ENCODE peak calls at places on chromosome 5, in four cellular contexts. X is stimulated activated CD4-positive, alpha-beta T cell treated with anti-CD3 and anti-CD28 coated beads, Interleukin-1b, Interleukin-23, amount 100 ng/mL, for 24 hours; L is astrocyte of the spinal cord; H is left colon. K is an unnamed sample.

GRCh38 chr5:129019401-129019908 is 54.2 kb downstream of the SLC27A6 start:
- DNase-seq in L (no peak), X (no peak), H (no peak), K (no peak)

GRCh38 chr5:16742938-16743337 is 126.1 kb upstream of the RETREG1 start:
- DNase-seq in L (peak), H (no peak), X (no peak), K (no peak)

GRCh38 chr5:133150909-133151544 is 99.2 kb downstream of the HSPA4 start:
- DNase-seq in L (no peak), H (no peak), X (no peak), K (no peak)

GRCh38 chr5:57889558-57889957 is 406.9 kb upstream of the ACTBL2 start:
- DNase-seq in H (no peak), L (peak), X (no peak), K (no peak)

GRCh38 chr5:149474198-149474597 is 77.0 kb downstream of the CSNK1A1 start:
- DNase-seq in X (no peak), L (no peak), H (peak), K (peak)

GRCh38 chr5:171323806-171324632 is 15.0 kb downstream of the TLX3 start:
- DNase-seq in L (no peak), H (no peak), X (no peak), K (no peak)

GRCh38 chr5:154487541-154487940 is 9.5 kb upstream of the HAND1 start:
- DNase-seq in X (no peak), L (no peak), H (no peak), K (no peak)

GRCh38 chr5:150161242-150162141 is 5.1 kb upstream of the CDX1 start:
- DNase-seq in L (peak), X (peak), H (peak), K (peak)

GRCh38 chr5:109743770-109744212 is 54.1 kb downstream of the MAN2A1 start:
- DNase-seq in X (no peak), L (peak), H (no peak), K (no peak)

GRCh38 chr5:79258801-79259200 is 22.9 kb downstream of the JMY start:
- DNase-seq in L (no peak), X (no peak), H (no peak), K (no peak)

GRCh38 chr5:123882946-123883345 is 371.0 kb downstream of the CSNK1G3 start:
- DNase-seq in L (peak), X (no peak), H (no peak), K (no peak)

GRCh38 chr5:39943811-39944210 is 519.0 kb upstream of the DAB2 start:
- DNase-seq in H (no peak), L (no peak), X (no peak), K (no peak)

GRCh38 chr5:123119334-123119986 is 30.4 kb downstream of the PRDM6 start:
- DNase-seq in H (peak), X (no peak), L (peak), K (no peak)

GRCh38 chr5:67577424-67577823 is 380.8 kb upstream of the CD180 start:
- DNase-seq in H (no peak), L (peak), X (no peak), K (no peak)

GRCh38 chr5:53378590-53379247 is 101.7 kb upstream of the FST start:
- DNase-seq in X (no peak), H (no peak), L (peak), K (no peak)

GRCh38 chr5:155049569-155050383 is 36.2 kb downstream of the KIF4B start:
- DNase-seq in L (peak), X (no peak), H (no peak), K (no peak)

GRCh38 chr5:58231041-58231440 is 228.8 kb downstream of the PLK2 start:
- DNase-seq in X (no peak), H (no peak), L (no peak), K (no peak)

GRCh38 chr5:52801329-52801728 is 13.6 kb downstream of the ITGA1 start:
- DNase-seq in X (no peak), H (no peak), L (peak), K (no peak)